ENCODE peak calls at places on chromosomes 2 and 18, in five cellular contexts. P is uterus, E is A549, B is choroid plexus epithelial cell, V is fibroblast of mammary gland. M is an unnamed sample.

GRCh38 chr2:101745711-101746694 is 48.5 kb downstream of the MAP4K4 start:
- DNase-seq in P (no peak), E (no peak), B (peak), V (peak), M (no peak)

GRCh38 chr2:227816507-227817274 is 3.0 kb downstream of the CCL20 start:
- DNase-seq in V (peak), P (no peak), B (peak), E (peak), M (no peak)

GRCh38 chr2:38748391-38748790 is 2.8 kb downstream of the SRSF7 start:
- DNase-seq in V (no peak), E (no peak), B (no peak), P (no peak), M (no peak)

GRCh38 chr2:189866296-189866695 is 82.0 kb downstream of the PMS1 start:
- DNase-seq in P (no peak), V (peak), E (no peak), B (no peak), M (no peak)

GRCh38 chr2:14632133-14632936 is at the start of gene LRATD1:
- DNase-seq in V (peak), P (peak), E (peak), B (peak), M (peak)

GRCh38 chr18:80168982-80169381 is 59.9 kb downstream of the ADNP2 start:
- DNase-seq in V (no peak), E (no peak), P (no peak), B (no peak), M (no peak)

GRCh38 chr2:177474904-177475474 is 82.4 kb downstream of the AGPS start:
- DNase-seq in P (no peak), V (peak), B (peak), E (no peak), M (no peak)

GRCh38 chr2:235600926-235601325 is 107.1 kb downstream of the AGAP1 start:
- DNase-seq in E (no peak), P (no peak), B (no peak), V (no peak), M (no peak)

GRCh38 chr2:199757466-199757865 is 93.5 kb downstream of the FTCDNL1 start:
- DNase-seq in E (no peak), B (no peak), P (no peak), V (peak), M (peak)

GRCh38 chr18:79167526-79168190 is 98.5 kb downstream of the ATP9B start:
- DNase-seq in V (no peak), B (no peak), P (no peak), E (no peak), M (no peak)

GRCh38 chr2:5981241-5982055 is 289.3 kb downstream of the SOX11 start:
- DNase-seq in B (peak), P (no peak), V (no peak), E (no peak), M (no peak)

GRCh38 chr2:212811036-212811805 is 272.6 kb upstream of the ERBB4 start:
- DNase-seq in E (no peak), B (no peak), V (peak), P (no peak), M (no peak)

GRCh38 chr2:96733931-96734330 is 5.9 kb downstream of the LMAN2L start:
- DNase-seq in E (no peak), V (peak), B (no peak), P (no peak), M (no peak)

GRCh38 chr2:127662937-127663565 is 12.3 kb downstream of the LIMS2 start:
- DNase-seq in P (peak), B (no peak), E (no peak), V (no peak), M (peak)

GRCh38 chr18:49582579-49582978 is 20.7 kb downstream of the LIPG start:
- DNase-seq in B (no peak), V (peak), P (no peak), E (peak), M (no peak)

GRCh38 chr18:68916734-68917133 is 118.9 kb downstream of the CCDC102B start:
- DNase-seq in E (no peak), B (peak), P (no peak), V (peak), M (no peak)

GRCh38 chr2:72921866-72922265 is 4.5 kb downstream of the EMX1 start:
- DNase-seq in V (no peak), E (no peak), B (no peak), P (no peak), M (no peak)

GRCh38 chr18:69647695-69648094 is 247.0 kb downstream of the DOK6 start:
- DNase-seq in B (no peak), V (no peak), E (no peak), P (no peak), M (no peak)

GRCh38 chr2:188096910-188097309 is 194.8 kb upstream of the GULP1 start:
- DNase-seq in B (no peak), P (no peak), E (no peak), V (no peak), M (no peak)

GRCh38 chr2:233418761-233419625 is 64.7 kb downstream of the DGKD start:
- DNase-seq in P (no peak), E (peak), V (peak), B (peak), M (peak)

GRCh38 chr2:223829128-223829527 is 8.3 kb downstream of the AP1S3 start:
- DNase-seq in E (no peak), P (no peak), B (no peak), V (no peak), M (no peak)
- H3K4me3 ChIP-seq in E (no peak), P (no peak), B (no peak), V (no peak), M (no peak)

DNA sequence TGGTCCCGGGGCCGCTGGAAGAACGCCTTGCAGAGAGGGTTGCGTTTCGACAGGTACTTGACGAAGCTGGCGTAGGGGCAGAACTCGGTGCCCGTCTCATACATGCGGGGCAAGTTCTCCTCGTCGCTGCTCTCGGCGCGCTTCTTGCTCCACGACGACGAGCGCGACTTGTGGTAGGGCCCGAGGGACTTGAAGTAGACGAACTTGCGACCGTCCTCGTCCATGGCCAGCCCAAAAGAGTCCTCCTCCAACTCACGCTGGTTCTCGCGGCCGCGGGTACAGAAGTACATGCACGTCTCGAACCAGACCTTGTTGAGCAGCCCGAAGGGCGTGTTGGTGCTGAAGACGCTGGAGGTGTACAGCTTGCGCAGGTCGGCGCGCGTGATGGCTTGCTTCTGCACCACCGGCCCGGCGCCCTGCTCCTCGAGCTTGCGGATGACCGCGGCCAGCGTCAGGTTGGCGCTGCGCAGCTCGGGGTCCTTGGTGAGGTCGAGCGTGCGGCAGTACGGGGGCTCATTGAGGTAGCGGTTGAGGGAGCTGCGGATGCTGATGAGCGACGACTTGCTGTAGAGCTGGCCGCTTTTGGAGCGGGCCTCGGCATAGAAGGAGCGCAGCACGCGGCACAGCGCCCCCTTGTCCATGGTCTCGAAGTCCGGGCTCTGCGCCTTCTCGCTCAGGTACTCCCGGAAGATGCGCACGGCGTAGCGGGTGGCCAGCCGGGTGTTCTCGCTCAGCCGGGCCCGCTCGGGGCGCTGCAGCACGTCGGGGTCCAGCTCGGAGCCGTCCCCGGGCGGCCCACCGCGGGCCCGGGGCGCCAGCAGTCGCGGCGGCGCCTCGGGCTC is 830 bp downstream of the KCTD1 start:
- DNase-seq in V (peak), B (peak), E (peak), P (peak), M (peak)
- TF ChIP-seq CTCF in V (peak), B (peak), E (peak), P (peak), M (no peak)

GRCh38 chr2:46869621-46870020 is 46.0 kb downstream of the MCFD2 start:
- DNase-seq in P (no peak), B (no peak), V (no peak), E (no peak), M (no peak)
- H3K4me3 ChIP-seq in P (no peak), B (no peak), V (no peak), E (no peak), M (no peak)

DNA sequence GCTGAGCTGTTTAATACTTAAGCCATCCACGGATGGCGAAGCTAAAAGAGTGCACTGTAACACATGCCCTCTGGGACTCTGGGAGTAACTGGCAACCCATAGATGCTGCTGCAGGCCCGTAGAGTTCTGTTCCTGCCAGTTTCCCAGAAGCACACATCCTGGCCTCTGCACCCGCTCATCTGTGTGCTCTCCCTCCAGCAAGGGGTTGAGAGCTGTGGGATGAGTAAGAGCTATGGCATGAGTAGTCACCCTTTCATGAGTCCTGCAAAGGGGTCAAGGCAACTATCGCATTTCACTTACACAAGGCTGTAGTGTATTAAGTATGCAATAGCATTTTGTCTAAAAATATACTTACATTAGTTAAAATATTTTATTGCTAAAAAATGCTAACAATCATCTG is 1341.8 kb upstream of the NXPH2 start:
- DNase-seq in B (peak), P (no peak), V (peak), E (no peak), M (no peak)
- TF ChIP-seq CTCF in B (peak), P (no peak), V (no peak), E (no peak), M (no peak)

DNA sequence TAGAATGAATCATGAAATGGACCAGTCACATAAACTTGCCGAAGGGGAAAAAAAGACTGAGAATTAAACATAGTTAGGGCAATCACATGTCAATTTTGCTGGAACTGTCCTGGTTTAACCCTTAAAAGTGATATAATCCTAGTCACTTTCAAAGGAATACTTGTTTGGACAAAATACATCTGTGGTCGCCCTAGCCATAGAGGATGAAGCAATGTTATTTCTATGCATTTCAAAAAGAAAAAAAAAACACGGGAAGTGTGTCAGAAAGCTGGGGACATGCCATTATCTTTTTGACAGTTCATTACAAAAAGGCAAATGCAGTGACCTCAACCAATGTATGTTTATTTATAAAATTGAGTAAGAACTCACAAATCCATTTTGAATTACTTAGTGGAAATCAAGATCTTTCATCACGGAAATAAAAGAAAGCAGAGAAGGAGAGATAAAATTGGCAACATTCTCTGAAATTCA is 854.5 kb upstream of the ACVR2A start:
- DNase-seq in B (peak), P (no peak), V (peak), E (no peak), M (no peak)
- H3K4me3 ChIP-seq in B (no peak), P (no peak), V (no peak), E (no peak), M (no peak)

GRCh38 chr2:148726228-148726627 is 81.7 kb downstream of the EPC2 start:
- DNase-seq in V (no peak), P (no peak), E (no peak), B (no peak), M (no peak)

GRCh38 chr2:148725569-148725968 is 81.0 kb downstream of the EPC2 start:
- DNase-seq in V (no peak), B (no peak), P (no peak), E (no peak), M (no peak)

DNA sequence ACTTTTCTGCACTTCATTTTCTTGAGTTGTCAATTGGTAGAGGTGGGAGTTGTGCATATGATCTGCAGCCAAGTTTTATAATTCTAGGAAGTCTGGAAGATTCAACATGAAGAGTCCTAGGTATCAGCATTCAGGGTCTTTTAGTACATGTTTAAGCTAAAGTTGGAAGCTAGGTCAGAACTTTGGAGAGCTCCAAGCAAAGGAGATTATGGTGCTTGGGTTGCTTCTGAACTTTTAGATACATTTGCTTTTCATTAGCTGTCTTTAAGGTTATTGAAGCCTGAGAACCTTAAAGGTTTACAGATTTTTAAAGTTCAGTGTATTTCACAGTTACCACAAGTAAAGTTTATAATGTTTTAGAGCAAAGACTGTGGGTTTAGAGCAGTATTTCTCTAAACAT is 85.5 kb downstream of the EPC2 start:
- DNase-seq in B (peak), P (no peak), E (no peak), V (peak), M (no peak)
- TF ChIP-seq CTCF in B (no peak), P (no peak), E (no peak), V (no peak), M (no peak)